ENCODE peak calls at places on chromosomes 16 and 17, in five cellular contexts. F is left cardiac atrium, B is NCI-H1694, N is GM12865, K is HCEC 1CT. T is an unnamed sample.

GRCh38 chr16:1474471-1474795 is 395 bp downstream of the CLCN7 start:
- DNase-seq in N (no peak), F (no peak), B (no peak), K (no peak), T (no peak)

GRCh38 chr17:54864636-54865420 is 35.8 kb upstream of the TOM1L1 start:
- DNase-seq in N (no peak), B (no peak), F (no peak), K (no peak), T (no peak)

GRCh38 chr17:46216682-46217081 is 23.5 kb upstream of the KANSL1 start:
- DNase-seq in F (no peak), N (no peak), B (no peak), K (no peak), T (no peak)

GRCh38 chr16:73054732-73055481 is 7.0 kb upstream of the ZFHX3 start:
- DNase-seq in B (no peak), F (no peak), K (peak), N (peak), T (no peak)

GRCh38 chr16:86818701-86819522 is 240.6 kb downstream of the FOXL1 start:
- DNase-seq in B (no peak), N (no peak), K (no peak), F (peak), T (no peak)

GRCh38 chr17:47925677-47925987 is 15.7 kb upstream of the PNPO start:
- DNase-seq in K (no peak), F (no peak), B (no peak), N (no peak), T (no peak)

GRCh38 chr17:40056379-40057005 is 2.3 kb upstream of the MED24 start:
- DNase-seq in B (peak), K (no peak), F (no peak), N (no peak), T (no peak)

GRCh38 chr16:86557587-86557986 is 2.6 kb upstream of the MTHFSD start:
- DNase-seq in F (no peak), K (no peak), N (no peak), B (no peak), T (no peak)

GRCh38 chr17:56756536-56756935 is 77.2 kb downstream of the C17orf67 start:
- DNase-seq in F (no peak), B (no peak), N (no peak), K (peak), T (no peak)

GRCh38 chr16:80819988-80820387 is 15.6 kb upstream of the CDYL2 start:
- DNase-seq in B (no peak), N (no peak), F (no peak), K (no peak), T (no peak)

GRCh38 chr17:71349908-71350600 is 770.8 kb upstream of the SOX9 start:
- DNase-seq in K (peak), F (no peak), N (no peak), B (no peak), T (no peak)

GRCh38 chr16:79261461-79261860 is 339.1 kb downstream of the MAF start:
- DNase-seq in N (peak), K (no peak), B (no peak), F (peak), T (no peak)

GRCh38 chr16:57041182-57042156 is 50.9 kb upstream of the CPNE2 start:
- DNase-seq in B (no peak), F (no peak), N (peak), K (no peak), T (no peak)

GRCh38 chr17:36036240-36036639 is 18.5 kb upstream of the CCL23 start:
- DNase-seq in F (no peak), N (no peak), K (no peak), B (no peak), T (no peak)

GRCh38 chr16:84543931-84544776 is 39.7 kb upstream of the MEAK7 start:
- DNase-seq in F (no peak), K (no peak), N (no peak), B (no peak), T (no peak)

GRCh38 chr17:37503148-37503547 is 13.5 kb downstream of the DUSP14 start:
- DNase-seq in F (no peak), B (no peak), N (no peak), K (no peak), T (no peak)

GRCh38 chr16:82071421-82071820 is 36.4 kb downstream of the HSD17B2 start:
- DNase-seq in B (no peak), F (no peak), K (no peak), N (no peak), T (no peak)

GRCh38 chr16:1691956-1692355 is 13.9 kb downstream of the JPT2 start:
- DNase-seq in B (no peak), F (peak), K (peak), N (no peak), T (no peak)

GRCh38 chr16:21101631-21102420 is 48.8 kb downstream of the DNAH3 start:
- DNase-seq in B (no peak), K (peak), N (peak), F (peak), T (peak)

GRCh38 chr16:81548901-81549546 is 104.4 kb downstream of the CMIP start:
- DNase-seq in K (no peak), B (no peak), F (no peak), N (no peak), T (no peak)

GRCh38 chr16:3035289-3035971 is 1.3 kb downstream of the BICDL2 start:
- DNase-seq in K (no peak), N (no peak), B (no peak), F (no peak), T (no peak)

GRCh38 chr17:44266402-44267164 is 1.4 kb downstream of the SLC4A1 start:
- DNase-seq in F (no peak), B (no peak), N (peak), K (no peak), T (peak)